ENCODE peak calls at places on chromosomes 2 and 18, in six cellular contexts. One of them, this sample, is unnamed.

GRCh38 chr2:117523842-117524241 is 290.6 kb upstream of the DDX18 start:
- DNase-seq in Kasumi-1: no peak
- DNase-seq in CD4-positive, alpha-beta T cell: no peak
- DNase-seq in suprapubic skin: no peak
- DNase-seq in spleen: no peak
- DNase-seq in H7: no peak
- DNase-seq in this sample: no peak

GRCh38 chr2:196176142-196176738 is 4.9 kb upstream of the STK17B start:
- DNase-seq in CD4-positive, alpha-beta T cell: peak
- DNase-seq in Kasumi-1: no peak
- DNase-seq in H7: no peak
- DNase-seq in suprapubic skin: no peak
- DNase-seq in spleen: peak
- DNase-seq in this sample: no peak

GRCh38 chr2:192072261-192072660 is 122.5 kb downstream of the TMEFF2 start:
- DNase-seq in Kasumi-1: no peak
- DNase-seq in suprapubic skin: no peak
- DNase-seq in H7: no peak
- DNase-seq in spleen: no peak
- DNase-seq in CD4-positive, alpha-beta T cell: no peak
- DNase-seq in this sample: no peak

GRCh38 chr18:22883189-22883588 is 49.9 kb upstream of the RBBP8 start:
- DNase-seq in CD4-positive, alpha-beta T cell: no peak
- DNase-seq in H7: peak
- DNase-seq in Kasumi-1: no peak
- DNase-seq in suprapubic skin: no peak
- DNase-seq in spleen: no peak
- DNase-seq in this sample: no peak

GRCh38 chr2:203893386-203893785 is 25.8 kb downstream of the CTLA4 start:
- DNase-seq in suprapubic skin: no peak
- DNase-seq in CD4-positive, alpha-beta T cell: no peak
- DNase-seq in spleen: no peak
- DNase-seq in H7: no peak
- DNase-seq in Kasumi-1: no peak
- DNase-seq in this sample: no peak

GRCh38 chr2:85887566-85888019 is 1.2 kb downstream of the ST3GAL5 start:
- DNase-seq in Kasumi-1: peak
- DNase-seq in CD4-positive, alpha-beta T cell: peak
- DNase-seq in suprapubic skin: peak
- DNase-seq in spleen: peak
- DNase-seq in H7: no peak
- DNase-seq in this sample: peak

GRCh38 chr2:1588051-1588993 is 156.0 kb downstream of the PXDN start:
- DNase-seq in spleen: no peak
- DNase-seq in CD4-positive, alpha-beta T cell: no peak
- DNase-seq in suprapubic skin: no peak
- DNase-seq in Kasumi-1: no peak
- DNase-seq in H7: no peak
- DNase-seq in this sample: no peak

GRCh38 chr2:88350641-88351601 is 101.6 kb downstream of the FOXI3 start:
- DNase-seq in Kasumi-1: no peak
- DNase-seq in suprapubic skin: no peak
- DNase-seq in H7: peak
- DNase-seq in CD4-positive, alpha-beta T cell: peak
- DNase-seq in spleen: peak
- DNase-seq in this sample: no peak

GRCh38 chr2:230829959-230830358 is 34.8 kb upstream of the ITM2C start:
- DNase-seq in Kasumi-1: no peak
- DNase-seq in H7: no peak
- DNase-seq in suprapubic skin: no peak
- DNase-seq in CD4-positive, alpha-beta T cell: no peak
- DNase-seq in spleen: no peak
- DNase-seq in this sample: no peak

GRCh38 chr2:46098606-46099005 is 198.6 kb upstream of the EPAS1 start:
- DNase-seq in spleen: no peak
- DNase-seq in suprapubic skin: no peak
- DNase-seq in Kasumi-1: no peak
- DNase-seq in H7: no peak
- DNase-seq in CD4-positive, alpha-beta T cell: no peak
- DNase-seq in this sample: no peak

GRCh38 chr2:105793230-105793975 is 48.7 kb downstream of the NCK2 start:
- DNase-seq in H7: no peak
- DNase-seq in spleen: no peak
- DNase-seq in CD4-positive, alpha-beta T cell: no peak
- DNase-seq in Kasumi-1: no peak
- DNase-seq in suprapubic skin: no peak
- DNase-seq in this sample: no peak

GRCh38 chr2:1499033-1499795 is 86.0 kb downstream of the TPO start:
- DNase-seq in suprapubic skin: peak
- DNase-seq in Kasumi-1: no peak
- DNase-seq in spleen: peak
- DNase-seq in H7: no peak
- DNase-seq in CD4-positive, alpha-beta T cell: no peak
- DNase-seq in this sample: no peak

GRCh38 chr18:35324926-35325655 is 19.1 kb downstream of the ZNF24 start:
- DNase-seq in CD4-positive, alpha-beta T cell: no peak
- DNase-seq in H7: peak
- DNase-seq in spleen: no peak
- DNase-seq in suprapubic skin: no peak
- DNase-seq in Kasumi-1: no peak
- DNase-seq in this sample: no peak

GRCh38 chr2:207513577-207514257 is 16.0 kb upstream of the CREB1 start:
- DNase-seq in CD4-positive, alpha-beta T cell: no peak
- DNase-seq in Kasumi-1: no peak
- DNase-seq in suprapubic skin: no peak
- DNase-seq in spleen: no peak
- DNase-seq in H7: no peak
- DNase-seq in this sample: peak

GRCh38 chr2:98348066-98348561 is 1.9 kb downstream of the CNGA3 start:
- DNase-seq in CD4-positive, alpha-beta T cell: no peak
- DNase-seq in spleen: no peak
- DNase-seq in Kasumi-1: no peak
- DNase-seq in H7: peak
- DNase-seq in suprapubic skin: no peak
- DNase-seq in this sample: no peak

GRCh38 chr2:71577209-71577608 is 123.8 kb downstream of the DYSF start:
- DNase-seq in spleen: no peak
- DNase-seq in Kasumi-1: no peak
- DNase-seq in H7: no peak
- DNase-seq in CD4-positive, alpha-beta T cell: no peak
- DNase-seq in suprapubic skin: no peak
- DNase-seq in this sample: no peak

GRCh38 chr2:141703506-141703905 is 427.3 kb downstream of the LRP1B start:
- DNase-seq in spleen: no peak
- DNase-seq in CD4-positive, alpha-beta T cell: no peak
- DNase-seq in Kasumi-1: no peak
- DNase-seq in H7: no peak
- DNase-seq in suprapubic skin: no peak
- DNase-seq in this sample: no peak

GRCh38 chr18:11872479-11873136 is 21.4 kb downstream of the CHMP1B start:
- DNase-seq in Kasumi-1: peak
- DNase-seq in suprapubic skin: peak
- DNase-seq in spleen: no peak
- DNase-seq in CD4-positive, alpha-beta T cell: no peak
- DNase-seq in H7: peak
- DNase-seq in this sample: peak